ENCODE peak calls at places on chromosomes 7 and 10, in seven cellular contexts. One of them, this sample, is unnamed.

GRCh38 chr10:4371691-4372295 is 454.2 kb upstream of the AKR1E2 start:
- DNase-seq in AG04450: no peak
- DNase-seq in SK-MEL-5: no peak
- DNase-seq in iris pigment epithelial cell: peak; percentile 31
- DNase-seq in SW480: no peak
- DNase-seq in activated T-cell treated with anti-CD3 and anti-CD28 coated beads, Interleukin-2, amount 50 U/mL, for 72 hours: no peak
- DNase-seq in PC-3: no peak
- DNase-seq in this sample: no peak

GRCh38 chr10:93379366-93380042 is 102.6 kb downstream of the MYOF start:
- DNase-seq in AG04450: peak; percentile 39
- DNase-seq in SK-MEL-5: no peak
- DNase-seq in iris pigment epithelial cell: peak; percentile 91
- DNase-seq in SW480: no peak
- DNase-seq in activated T-cell treated with anti-CD3 and anti-CD28 coated beads, Interleukin-2, amount 50 U/mL, for 72 hours: peak; percentile 64
- DNase-seq in PC-3: peak; percentile 45
- DNase-seq in this sample: no peak

GRCh38 chr7:6159097-6159483 is 113.3 kb downstream of the CYTH3 start:
- DNase-seq in AG04450: no peak
- DNase-seq in SK-MEL-5: no peak
- DNase-seq in iris pigment epithelial cell: no peak
- DNase-seq in SW480: no peak
- DNase-seq in activated T-cell treated with anti-CD3 and anti-CD28 coated beads, Interleukin-2, amount 50 U/mL, for 72 hours: no peak
- DNase-seq in PC-3: no peak
- DNase-seq in this sample: no peak

GRCh38 chr7:69564454-69565417 is 33.5 kb upstream of the AUTS2 start:
- DNase-seq in AG04450: no peak
- DNase-seq in SK-MEL-5: peak; percentile 45
- DNase-seq in iris pigment epithelial cell: peak; percentile 22
- DNase-seq in SW480: no peak
- DNase-seq in activated T-cell treated with anti-CD3 and anti-CD28 coated beads, Interleukin-2, amount 50 U/mL, for 72 hours: no peak
- DNase-seq in PC-3: no peak
- DNase-seq in this sample: peak; percentile 43

GRCh38 chr10:73771722-73772279 is 10.0 kb upstream of the CHCHD1 start:
- DNase-seq in AG04450: peak; percentile 36
- DNase-seq in SK-MEL-5: peak; percentile 71
- DNase-seq in iris pigment epithelial cell: no peak
- DNase-seq in SW480: no peak
- DNase-seq in activated T-cell treated with anti-CD3 and anti-CD28 coated beads, Interleukin-2, amount 50 U/mL, for 72 hours: peak; percentile 91
- DNase-seq in PC-3: peak; percentile 96
- DNase-seq in this sample: peak; percentile 90

GRCh38 chr7:96131525-96131924 is 190.4 kb downstream of the SLC25A13 start:
- DNase-seq in AG04450: no peak
- DNase-seq in SK-MEL-5: peak; percentile 42
- DNase-seq in iris pigment epithelial cell: no peak
- DNase-seq in SW480: peak; percentile 18
- DNase-seq in activated T-cell treated with anti-CD3 and anti-CD28 coated beads, Interleukin-2, amount 50 U/mL, for 72 hours: no peak
- DNase-seq in PC-3: no peak
- DNase-seq in this sample: no peak

GRCh38 chr7:16695621-16696237 is 49.7 kb downstream of the BZW2 start:
- DNase-seq in AG04450: peak; percentile 24
- DNase-seq in SK-MEL-5: peak; percentile 87
- DNase-seq in iris pigment epithelial cell: peak; percentile 72
- DNase-seq in SW480: peak; percentile 46
- DNase-seq in activated T-cell treated with anti-CD3 and anti-CD28 coated beads, Interleukin-2, amount 50 U/mL, for 72 hours: no peak
- DNase-seq in PC-3: peak; percentile 80
- DNase-seq in this sample: no peak

GRCh38 chr7:154390961-154391360 is 338.8 kb downstream of the DPP6 start:
- DNase-seq in AG04450: no peak
- DNase-seq in SK-MEL-5: no peak
- DNase-seq in iris pigment epithelial cell: no peak
- DNase-seq in SW480: no peak
- DNase-seq in activated T-cell treated with anti-CD3 and anti-CD28 coated beads, Interleukin-2, amount 50 U/mL, for 72 hours: no peak
- DNase-seq in PC-3: no peak
- DNase-seq in this sample: no peak

GRCh38 chr10:69959911-69960310 is 92.7 kb upstream of the MACROH2A2 start:
- DNase-seq in AG04450: no peak
- DNase-seq in SK-MEL-5: no peak
- DNase-seq in iris pigment epithelial cell: no peak
- DNase-seq in SW480: no peak
- DNase-seq in activated T-cell treated with anti-CD3 and anti-CD28 coated beads, Interleukin-2, amount 50 U/mL, for 72 hours: no peak
- DNase-seq in PC-3: no peak
- DNase-seq in this sample: peak; percentile 17

GRCh38 chr7:144255471-144255897 is 9.1 kb downstream of the OR2A7 start:
- DNase-seq in AG04450: no peak
- DNase-seq in SK-MEL-5: peak; percentile 2
- DNase-seq in iris pigment epithelial cell: no peak
- DNase-seq in SW480: no peak
- DNase-seq in activated T-cell treated with anti-CD3 and anti-CD28 coated beads, Interleukin-2, amount 50 U/mL, for 72 hours: no peak
- DNase-seq in PC-3: no peak
- DNase-seq in this sample: no peak

GRCh38 chr7:80134105-80134535 is 511 bp upstream of the GNAI1 start:
- DNase-seq in AG04450: peak; percentile 47
- DNase-seq in SK-MEL-5: no peak
- DNase-seq in iris pigment epithelial cell: no peak
- DNase-seq in SW480: no peak
- DNase-seq in activated T-cell treated with anti-CD3 and anti-CD28 coated beads, Interleukin-2, amount 50 U/mL, for 72 hours: no peak
- DNase-seq in PC-3: no peak
- DNase-seq in this sample: no peak

GRCh38 chr7:22934473-22935065 is 79.4 kb downstream of the HYCC1 start:
- DNase-seq in AG04450: no peak
- DNase-seq in SK-MEL-5: no peak
- DNase-seq in iris pigment epithelial cell: peak; percentile 49
- DNase-seq in SW480: no peak
- DNase-seq in activated T-cell treated with anti-CD3 and anti-CD28 coated beads, Interleukin-2, amount 50 U/mL, for 72 hours: no peak
- DNase-seq in PC-3: no peak
- DNase-seq in this sample: no peak

GRCh38 chr7:105323366-105323765 is 65.4 kb downstream of the SRPK2 start:
- DNase-seq in AG04450: no peak
- DNase-seq in SK-MEL-5: peak; percentile 61
- DNase-seq in iris pigment epithelial cell: no peak
- DNase-seq in SW480: no peak
- DNase-seq in activated T-cell treated with anti-CD3 and anti-CD28 coated beads, Interleukin-2, amount 50 U/mL, for 72 hours: no peak
- DNase-seq in PC-3: no peak
- DNase-seq in this sample: no peak

GRCh38 chr10:79431422-79431821 is 14.0 kb downstream of the ZCCHC24 start:
- DNase-seq in AG04450: no peak
- DNase-seq in SK-MEL-5: no peak
- DNase-seq in iris pigment epithelial cell: no peak
- DNase-seq in SW480: no peak
- DNase-seq in activated T-cell treated with anti-CD3 and anti-CD28 coated beads, Interleukin-2, amount 50 U/mL, for 72 hours: no peak
- DNase-seq in PC-3: no peak
- DNase-seq in this sample: no peak

GRCh38 chr10:119405505-119405807 is 137.1 kb downstream of the RGS10 start:
- DNase-seq in AG04450: no peak
- DNase-seq in SK-MEL-5: no peak
- DNase-seq in iris pigment epithelial cell: no peak
- DNase-seq in SW480: no peak
- DNase-seq in activated T-cell treated with anti-CD3 and anti-CD28 coated beads, Interleukin-2, amount 50 U/mL, for 72 hours: no peak
- DNase-seq in PC-3: no peak
- DNase-seq in this sample: no peak

GRCh38 chr7:23864984-23865383 is 155.0 kb downstream of the STK31 start:
- DNase-seq in AG04450: peak; percentile 3
- DNase-seq in SK-MEL-5: no peak
- DNase-seq in iris pigment epithelial cell: peak; percentile 81
- DNase-seq in SW480: peak; percentile 41
- DNase-seq in activated T-cell treated with anti-CD3 and anti-CD28 coated beads, Interleukin-2, amount 50 U/mL, for 72 hours: no peak
- DNase-seq in PC-3: peak; percentile 70
- DNase-seq in this sample: no peak

GRCh38 chr10:50567384-50567783 is 56.4 kb downstream of the SGMS1 start:
- DNase-seq in AG04450: no peak
- DNase-seq in SK-MEL-5: no peak
- DNase-seq in iris pigment epithelial cell: no peak
- DNase-seq in SW480: no peak
- DNase-seq in activated T-cell treated with anti-CD3 and anti-CD28 coated beads, Interleukin-2, amount 50 U/mL, for 72 hours: no peak
- DNase-seq in PC-3: no peak
- DNase-seq in this sample: no peak

GRCh38 chr7:96418600-96418999 is 96.7 kb upstream of the SLC25A13 start:
- DNase-seq in AG04450: no peak
- DNase-seq in SK-MEL-5: no peak
- DNase-seq in iris pigment epithelial cell: no peak
- DNase-seq in SW480: no peak
- DNase-seq in activated T-cell treated with anti-CD3 and anti-CD28 coated beads, Interleukin-2, amount 50 U/mL, for 72 hours: no peak
- DNase-seq in PC-3: no peak
- DNase-seq in this sample: no peak

GRCh38 chr7:90298145-90299038 is 22.7 kb downstream of the FAM237B start:
- DNase-seq in AG04450: peak; percentile 24
- DNase-seq in SK-MEL-5: peak; percentile 81
- DNase-seq in iris pigment epithelial cell: peak; percentile 80
- DNase-seq in SW480: peak; percentile 86
- DNase-seq in activated T-cell treated with anti-CD3 and anti-CD28 coated beads, Interleukin-2, amount 50 U/mL, for 72 hours: no peak
- DNase-seq in PC-3: peak; percentile 71
- DNase-seq in this sample: no peak

GRCh38 chr7:88928266-88928665 is 132.7 kb upstream of the TEX47 start:
- DNase-seq in AG04450: no peak
- DNase-seq in SK-MEL-5: no peak
- DNase-seq in iris pigment epithelial cell: no peak
- DNase-seq in SW480: no peak
- DNase-seq in activated T-cell treated with anti-CD3 and anti-CD28 coated beads, Interleukin-2, amount 50 U/mL, for 72 hours: no peak
- DNase-seq in PC-3: no peak
- DNase-seq in this sample: no peak

GRCh38 chr7:101934618-101935017 is 117.2 kb downstream of the CUX1 start:
- DNase-seq in AG04450: no peak
- DNase-seq in SK-MEL-5: no peak
- DNase-seq in iris pigment epithelial cell: no peak
- DNase-seq in SW480: no peak
- DNase-seq in activated T-cell treated with anti-CD3 and anti-CD28 coated beads, Interleukin-2, amount 50 U/mL, for 72 hours: no peak
- DNase-seq in PC-3: no peak
- DNase-seq in this sample: no peak

GRCh38 chr10:83925133-83925532 is 214.2 kb upstream of the GHITM start:
- DNase-seq in AG04450: no peak
- DNase-seq in SK-MEL-5: no peak
- DNase-seq in iris pigment epithelial cell: no peak
- DNase-seq in SW480: no peak
- DNase-seq in activated T-cell treated with anti-CD3 and anti-CD28 coated beads, Interleukin-2, amount 50 U/mL, for 72 hours: no peak
- DNase-seq in PC-3: no peak
- DNase-seq in this sample: no peak

GRCh38 chr10:69802424-69803161 is 887 bp downstream of the COL13A1 start:
- DNase-seq in AG04450: no peak
- DNase-seq in SK-MEL-5: no peak
- DNase-seq in iris pigment epithelial cell: peak; percentile 73
- DNase-seq in SW480: peak; percentile 42
- DNase-seq in activated T-cell treated with anti-CD3 and anti-CD28 coated beads, Interleukin-2, amount 50 U/mL, for 72 hours: no peak
- DNase-seq in PC-3: peak; percentile 61
- DNase-seq in this sample: no peak

GRCh38 chr7:135385209-135385608 is 124.7 kb downstream of the CNOT4 start:
- DNase-seq in AG04450: no peak
- DNase-seq in SK-MEL-5: no peak
- DNase-seq in iris pigment epithelial cell: peak; percentile 88
- DNase-seq in SW480: no peak
- DNase-seq in activated T-cell treated with anti-CD3 and anti-CD28 coated beads, Interleukin-2, amount 50 U/mL, for 72 hours: no peak
- DNase-seq in PC-3: peak; percentile 5
- DNase-seq in this sample: no peak

GRCh38 chr10:34635111-34635510 is 180.0 kb downstream of the PARD3 start:
- DNase-seq in AG04450: no peak
- DNase-seq in SK-MEL-5: no peak
- DNase-seq in iris pigment epithelial cell: no peak
- DNase-seq in SW480: no peak
- DNase-seq in activated T-cell treated with anti-CD3 and anti-CD28 coated beads, Interleukin-2, amount 50 U/mL, for 72 hours: no peak
- DNase-seq in PC-3: no peak
- DNase-seq in this sample: no peak

GRCh38 chr7:31860925-31861324 is 173.9 kb downstream of the PPP1R17 start:
- DNase-seq in AG04450: no peak
- DNase-seq in SK-MEL-5: no peak
- DNase-seq in iris pigment epithelial cell: no peak
- DNase-seq in SW480: no peak
- DNase-seq in activated T-cell treated with anti-CD3 and anti-CD28 coated beads, Interleukin-2, amount 50 U/mL, for 72 hours: no peak
- DNase-seq in PC-3: peak; percentile 79
- DNase-seq in this sample: no peak

GRCh38 chr10:21495686-21496284 is 29.7 kb downstream of the SKIDA1 start:
- DNase-seq in AG04450: no peak
- DNase-seq in SK-MEL-5: peak; percentile 74
- DNase-seq in iris pigment epithelial cell: peak; percentile 77
- DNase-seq in SW480: peak; percentile 85
- DNase-seq in activated T-cell treated with anti-CD3 and anti-CD28 coated beads, Interleukin-2, amount 50 U/mL, for 72 hours: peak; percentile 94
- DNase-seq in PC-3: peak; percentile 89
- DNase-seq in this sample: peak; percentile 90

This sample was measured in ureter.